ENCODE peak calls at places on chromosome 3, in four cellular contexts. R, G, A and S are unnamed samples.

GRCh38 chr3:14640734-14641133 is 10.8 kb upstream of the CCDC174 start:
- DNase-seq in R (no peak), G (no peak), A (no peak), S (no peak)

GRCh38 chr3:197125601-197126000 is 96.0 kb upstream of the MELTF start:
- DNase-seq in R (no peak), G (peak; percentile 41), A (no peak), S (no peak)

GRCh38 chr3:101567528-101568317 is 6.1 kb downstream of the TRMT10C start:
- DNase-seq in R (no peak), G (no peak), A (no peak), S (no peak)

GRCh38 chr3:66195347-66195783 is 25.4 kb upstream of the SLC25A26 start:
- DNase-seq in R (peak; percentile 93), G (peak; percentile 54), A (peak; percentile 28), S (no peak)

GRCh38 chr3:157175678-157176077 is 15.7 kb upstream of the CCNL1 start:
- DNase-seq in R (peak; percentile 65), G (no peak), A (no peak), S (no peak)

GRCh38 chr3:129940086-129940485 is 34.4 kb upstream of the TRH start:
- DNase-seq in R (no peak), G (peak; percentile 5), A (no peak), S (no peak)

GRCh38 chr3:59608356-59608755 is 558.5 kb upstream of the CFAP20DC start:
- DNase-seq in R (peak; percentile 51), G (no peak), A (no peak), S (no peak)

GRCh38 chr3:55198554-55198953 is 270.7 kb upstream of the LRTM1 start:
- DNase-seq in R (no peak), G (peak; percentile 89), A (no peak), S (no peak)

GRCh38 chr3:50626406-50626805 is 9.5 kb downstream of the MAPKAPK3 start:
- DNase-seq in R (no peak), G (no peak), A (no peak), S (no peak)
- TF ChIP-seq CTCF in R (no peak), G (no peak), A (no peak), S (no peak)

DNA sequence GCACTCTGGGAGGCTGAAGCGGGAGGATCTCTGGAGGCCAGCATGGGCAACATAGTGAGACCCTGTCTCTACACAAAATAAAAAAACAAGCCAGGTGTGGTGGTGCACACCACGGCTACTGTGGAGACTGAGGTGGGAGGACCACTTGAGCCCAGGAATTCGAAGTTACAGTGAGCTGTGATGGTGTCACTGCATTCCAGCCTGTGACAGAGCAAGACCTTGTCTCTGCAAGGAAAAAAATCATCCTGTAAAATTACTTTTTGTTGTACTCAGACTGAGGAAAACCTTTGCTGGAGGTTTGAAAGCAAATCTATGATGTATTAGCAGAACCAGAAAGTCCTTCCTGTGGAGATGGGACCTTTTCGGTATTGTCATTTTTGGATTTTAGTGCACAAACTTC is 63.3 kb downstream of the ATP1B3 start:
- DNase-seq in R (no peak), G (no peak), A (no peak), S (no peak)
- H3K27ac ChIP-seq in R (no peak overlapping the region), G (no peak overlapping the region), A (no peak overlapping the region), S (no peak overlapping the region)

GRCh38 chr3:141699349-141699748 is 38.7 kb upstream of the RNF7 start:
- DNase-seq in R (no peak), G (no peak), A (no peak), S (no peak)
- H3K36me3 ChIP-seq in R (no peaks in the 10 kb centered on the region), G (no peaks in the 10 kb centered on the region), A (no peaks in the 10 kb centered on the region), S (no peaks in the 10 kb centered on the region)

GRCh38 chr3:126656376-126657134 is 1.6 kb upstream of the TXNRD3 start:
- DNase-seq in R (no peak), G (no peak), A (no peak), S (no peak)

GRCh38 chr3:126655887-126656286 is 963 bp upstream of the TXNRD3 start:
- DNase-seq in R (no peak), G (no peak), A (no peak), S (no peak)

GRCh38 chr3:126657901-126658300 is 3.0 kb upstream of the TXNRD3 start:
- DNase-seq in R (no peak), G (no peak), A (no peak), S (no peak)

GRCh38 chr3:126658584-126658983 is 3.7 kb upstream of the TXNRD3 start:
- DNase-seq in R (no peak), G (no peak), A (no peak), S (no peak)

DNA sequence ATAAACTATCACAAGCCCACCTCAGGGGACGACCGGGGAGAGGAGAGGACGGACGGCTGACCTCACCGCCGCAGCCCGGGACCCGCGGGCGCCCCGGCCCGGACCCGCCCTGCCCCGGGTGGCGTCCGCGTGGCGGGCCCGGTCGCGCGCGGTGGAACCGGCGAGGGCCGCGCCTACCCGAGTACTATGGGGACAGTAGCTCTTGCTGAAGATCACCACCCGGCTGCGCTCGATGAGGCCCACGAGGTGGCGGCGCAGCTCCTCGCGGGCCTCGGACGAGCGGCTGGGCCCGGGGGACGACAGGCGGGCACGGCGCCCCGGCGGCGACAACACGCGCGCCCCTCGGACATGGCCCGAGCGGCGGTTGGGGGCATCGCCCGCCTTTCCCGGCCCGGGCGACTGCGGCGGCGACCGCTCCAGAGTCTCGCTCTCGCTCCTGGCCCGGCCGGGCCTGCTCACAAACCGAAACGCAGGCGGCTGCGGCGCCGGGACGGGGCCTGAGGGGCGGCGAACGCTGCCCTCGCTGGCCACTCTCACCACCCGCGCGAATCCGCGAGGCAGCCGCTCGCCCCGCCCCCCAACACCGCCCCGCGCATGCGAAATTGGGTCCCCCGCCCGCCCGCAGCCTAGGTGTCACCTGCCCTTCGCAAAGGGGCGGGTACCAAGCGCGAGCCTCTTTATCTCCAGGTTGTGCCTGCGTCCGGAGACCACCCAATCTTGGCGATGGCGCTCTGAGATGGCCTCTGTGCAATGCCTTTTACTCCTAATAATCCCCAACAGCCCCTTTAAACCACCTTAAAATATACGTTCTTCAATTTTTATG is at the start of gene TXNRD3:
- DNase-seq in R (peak; percentile 94), G (peak; percentile 78), A (peak; percentile 89), S (peak; percentile 71)
- TF ChIP-seq CTCF in R (peak; percentile 38), G (no peak), A (no peak), S (no peak)

DNA sequence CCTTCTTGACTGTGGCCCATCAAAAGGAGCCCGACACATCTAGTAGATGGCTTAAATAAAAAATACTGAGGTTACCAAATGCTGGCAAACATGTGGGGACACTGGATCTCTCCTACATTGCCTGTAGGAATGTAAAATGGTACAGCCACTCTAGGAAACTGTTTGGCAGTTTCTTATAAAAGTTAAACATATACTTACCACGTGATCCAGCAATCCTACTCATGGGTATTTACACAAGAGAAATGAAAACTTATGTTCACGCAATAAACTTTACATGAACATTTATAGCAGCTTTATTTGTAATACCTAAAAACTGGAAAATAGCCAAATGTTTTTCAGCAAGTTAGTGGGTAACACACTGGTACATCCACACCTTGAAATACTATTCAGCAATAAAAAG is 9.1 kb downstream of the ZBTB38 start:
- DNase-seq in R (no peak), G (no peak), A (no peak), S (no peak)
- H3K27ac ChIP-seq in R (no peak overlapping the region), G (no peak overlapping the region), A (no peak overlapping the region), S (no peak overlapping the region)